ENCODE peak calls at places on chromosomes 12 and 14, in seven cellular contexts. F, K, O, R, Z, J and I are unnamed samples.

GRCh38 chr12:127998936-127999467 is 268.0 kb upstream of the TMEM132C start:
- DNase-seq in R (no peak), F (no peak), K (no peak), Z (no peak), J (no peak), O (no peak), I (peak)

GRCh38 chr12:108312885-108313203 is 26.3 kb downstream of the CMKLR1 start:
- DNase-seq in O (no peak), K (peak), J (no peak), Z (no peak), R (peak), F (no peak), I (no peak)

GRCh38 chr12:128690641-128691040 is 133.1 kb downstream of the SLC15A4 start:
- DNase-seq in K (no peak), O (no peak), Z (no peak), J (no peak), F (no peak), R (no peak), I (no peak)

GRCh38 chr12:87363497-87364084 is 665.6 kb downstream of the C12orf50 start:
- DNase-seq in Z (no peak), F (no peak), K (no peak), J (no peak), O (no peak), R (no peak), I (no peak)

GRCh38 chr14:95523051-95523817 is 6.8 kb upstream of the SYNE3 start:
- DNase-seq in K (no peak), Z (no peak), F (no peak), O (no peak), J (no peak), R (no peak), I (peak)

GRCh38 chr12:76679778-76680177 is 84.1 kb upstream of the ZDHHC17 start:
- DNase-seq in J (no peak), K (no peak), Z (no peak), O (no peak), R (no peak), F (no peak), I (peak)

GRCh38 chr14:90545966-90546751 is 149.3 kb downstream of the CALM1 start:
- DNase-seq in R (peak), Z (no peak), J (no peak), O (no peak), K (no peak), F (no peak), I (peak)

GRCh38 chr12:53061404-53062010 is 11.6 kb downstream of the TNS2 start:
- DNase-seq in Z (peak), R (peak), O (no peak), F (peak), K (peak), J (peak), I (no peak)

GRCh38 chr12:19945559-19946485 is 422.5 kb upstream of the PDE3A start:
- DNase-seq in F (no peak), K (no peak), R (no peak), Z (no peak), O (no peak), J (no peak), I (peak)

GRCh38 chr14:70027785-70028428 is 148.7 kb downstream of the SMOC1 start:
- DNase-seq in O (peak), Z (peak), R (peak), F (peak), K (peak), J (peak), I (peak)

GRCh38 chr12:100404769-100405407 is 48.0 kb downstream of the SLC17A8 start:
- DNase-seq in K (no peak), O (peak), Z (peak), R (no peak), J (no peak), F (no peak), I (peak)

GRCh38 chr14:23174266-23174665 is 9.2 kb downstream of the SLC7A8 start:
- DNase-seq in F (no peak), K (no peak), Z (no peak), R (no peak), O (no peak), J (no peak), I (peak)

GRCh38 chr12:121579981-121580868 is 598 bp downstream of the KDM2B start:
- DNase-seq in Z (peak), R (peak), F (peak), K (peak), J (peak), O (no peak), I (peak)

GRCh38 chr12:4553943-4554342 is 8.1 kb upstream of the DYRK4 start:
- DNase-seq in F (no peak), R (no peak), K (no peak), O (no peak), Z (no peak), J (no peak), I (no peak)

GRCh38 chr14:104683653-104684448 is 5.6 kb upstream of the INF2 start:
- DNase-seq in O (no peak), Z (no peak), K (no peak), R (peak), J (no peak), F (no peak), I (no peak)

GRCh38 chr12:12684375-12685106 is 11.4 kb downstream of the GPR19 start:
- DNase-seq in R (no peak), J (no peak), K (no peak), O (no peak), Z (peak), F (no peak), I (peak)

GRCh38 chr14:55707365-55707804 is 127.4 kb downstream of the KTN1 start:
- DNase-seq in R (no peak), O (no peak), K (no peak), Z (peak), F (no peak), J (no peak), I (peak)

GRCh38 chr14:50007123-50007903 is 109.1 kb downstream of the VCPKMT start:
- DNase-seq in F (peak), J (no peak), O (no peak), Z (no peak), R (no peak), K (no peak), I (no peak)

GRCh38 chr14:95200404-95200803 is 43.1 kb upstream of the DICER1 start:
- DNase-seq in J (no peak), R (no peak), F (no peak), O (no peak), K (no peak), Z (no peak), I (no peak)

GRCh38 chr12:124273630-124274029 is 21.3 kb upstream of the RFLNA start:
- DNase-seq in F (no peak), O (no peak), J (no peak), Z (no peak), R (no peak), K (no peak), I (peak)

GRCh38 chr14:44846232-44846824 is 115.4 kb downstream of the KLHL28 start:
- DNase-seq in O (peak), K (no peak), J (no peak), R (no peak), F (no peak), Z (peak), I (peak)
- H3K4me3 ChIP-seq in O (no peak), K (no peak), J (no peak), R (no peak), F (no peak), Z (no peak), I (no peak)

DNA sequence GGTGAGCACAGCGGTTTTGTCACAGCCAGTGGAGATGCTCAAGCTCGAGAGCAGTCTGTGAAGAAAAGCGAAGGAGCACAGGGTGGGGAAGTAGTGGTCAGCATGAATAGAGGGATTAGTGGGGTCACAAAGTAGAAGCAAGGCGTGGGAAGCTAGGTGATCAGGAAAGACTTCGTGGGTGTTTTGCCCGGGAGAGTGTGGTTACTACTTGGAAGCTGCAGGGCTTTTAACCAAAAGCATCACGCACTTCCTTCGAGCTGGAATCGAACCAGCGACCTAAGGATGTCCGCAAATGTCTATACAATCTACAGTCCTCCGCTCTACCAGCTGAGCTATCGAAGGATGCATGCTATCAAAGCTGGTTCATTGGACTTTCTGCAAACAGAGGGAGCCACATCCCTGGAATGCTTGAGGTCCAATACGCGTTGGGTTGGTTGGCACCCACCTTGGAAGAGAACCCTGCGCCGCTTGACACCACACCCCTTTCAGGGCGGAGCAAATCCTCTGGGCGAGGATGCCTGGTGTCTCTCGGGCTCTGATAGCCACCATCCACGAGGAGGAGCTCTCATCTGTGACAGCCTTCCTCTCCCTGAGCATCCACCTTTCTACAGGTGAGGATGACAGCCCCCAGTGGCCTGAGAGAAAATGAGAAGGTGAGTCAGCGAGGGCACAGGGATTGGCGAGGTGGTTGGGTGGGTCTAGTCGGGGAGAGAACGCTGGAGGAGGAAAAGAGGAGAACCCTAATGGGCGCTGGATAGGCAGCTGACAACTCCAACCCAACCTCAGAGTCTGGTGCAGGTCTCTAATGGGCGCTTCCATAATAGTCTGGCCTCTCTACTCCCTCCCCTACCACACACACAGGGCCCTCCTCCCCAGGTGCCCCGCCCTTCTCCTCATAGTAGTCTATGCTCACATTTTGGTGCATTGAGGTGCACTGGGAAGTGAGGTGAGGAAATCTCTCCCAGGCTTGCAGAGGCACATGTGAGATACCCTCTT is 16.0 kb upstream of the OR6S1 start:
- DNase-seq in K (no peak), F (no peak), O (peak), J (no peak), Z (peak), R (no peak), I (no peak)
- TF ChIP-seq CTCF in K (no peak), F (no peak), O (peak), J (peak), Z (peak), R (no peak), I (no peak)

GRCh38 chr12:94457331-94457730 is 2.3 kb downstream of the CEP83 start:
- DNase-seq in J (no peak), K (no peak), O (no peak), R (no peak), F (no peak), Z (no peak), I (no peak)
- H3K4me3 ChIP-seq in J (no peak), K (no peak), O (no peak), R (no peak), F (no peak), Z (no peak), I (no peak)

GRCh38 chr12:110785240-110785639 is 42.5 kb upstream of the PPP1CC start:
- DNase-seq in K (no peak), J (no peak), F (no peak), R (no peak), Z (no peak), O (no peak), I (no peak)
- TF ChIP-seq CTCF in K (no peak), J (no peak), F (no peak), R (no peak), Z (no peak), O (no peak), I (no peak)

GRCh38 chr12:66191547-66192126 is 2.6 kb downstream of the IRAK3 start:
- DNase-seq in O (no peak), J (no peak), K (no peak), Z (no peak), F (no peak), R (no peak), I (no peak)

GRCh38 chr12:66187822-66188221 is 1.2 kb upstream of the IRAK3 start:
- DNase-seq in F (no peak), O (no peak), Z (no peak), K (no peak), R (no peak), J (no peak), I (no peak)

GRCh38 chr12:66190519-66191406 is 1.7 kb downstream of the IRAK3 start:
- DNase-seq in K (no peak), J (no peak), F (no peak), R (no peak), Z (no peak), O (no peak), I (peak)

GRCh38 chr12:66188584-66189475 is at the start of gene IRAK3:
- DNase-seq in F (peak), K (peak), Z (peak), R (peak), J (peak), O (no peak), I (peak)

DNA sequence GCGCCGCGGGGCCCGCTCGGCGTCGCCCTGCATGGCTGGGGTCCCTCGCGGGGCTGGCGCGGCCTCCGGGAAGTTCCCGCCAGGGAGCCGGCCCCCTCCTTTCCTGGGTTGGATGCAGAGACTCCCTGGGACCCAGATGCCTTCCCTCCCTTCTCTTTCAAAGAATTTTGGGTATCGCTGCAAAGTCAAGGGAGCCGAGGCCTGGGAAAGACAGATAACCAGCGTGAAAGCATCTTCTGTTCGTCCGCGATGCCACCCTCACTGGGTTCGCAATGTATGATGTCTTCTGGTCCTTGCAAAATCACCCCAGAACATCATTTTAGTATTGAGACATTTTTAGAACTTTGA is 436 bp downstream of the IRAK3 start:
- DNase-seq in J (no peak), O (no peak), K (no peak), F (no peak), Z (no peak), R (peak), I (peak)
- H3K4me3 ChIP-seq in J (peak), O (peak), K (peak), F (peak), Z (peak), R (peak), I (peak)

GRCh38 chr12:88577537-88577936 is 2.7 kb downstream of the KITLG start:
- DNase-seq in Z (no peak), J (no peak), O (no peak), R (no peak), K (no peak), F (no peak), I (no peak)
- TF ChIP-seq CTCF in Z (no peak), J (no peak), O (no peak), R (no peak), K (no peak), F (no peak), I (peak)

GRCh38 chr14:77105554-77105953 is 7.5 kb downstream of the CIPC start:
- DNase-seq in F (no peak), J (no peak), R (no peak), K (no peak), Z (no peak), O (no peak), I (no peak)

GRCh38 chr14:77104393-77104792 is 6.3 kb downstream of the CIPC start:
- DNase-seq in J (no peak), R (no peak), Z (no peak), K (no peak), O (no peak), F (no peak), I (no peak)

GRCh38 chr14:77103954-77104353 is 5.9 kb downstream of the CIPC start:
- DNase-seq in K (no peak), R (no peak), F (no peak), J (no peak), Z (no peak), O (no peak), I (no peak)

GRCh38 chr14:77106666-77107065 is 8.6 kb downstream of the CIPC start:
- DNase-seq in O (no peak), K (no peak), Z (peak), R (no peak), F (no peak), J (no peak), I (no peak)

DNA sequence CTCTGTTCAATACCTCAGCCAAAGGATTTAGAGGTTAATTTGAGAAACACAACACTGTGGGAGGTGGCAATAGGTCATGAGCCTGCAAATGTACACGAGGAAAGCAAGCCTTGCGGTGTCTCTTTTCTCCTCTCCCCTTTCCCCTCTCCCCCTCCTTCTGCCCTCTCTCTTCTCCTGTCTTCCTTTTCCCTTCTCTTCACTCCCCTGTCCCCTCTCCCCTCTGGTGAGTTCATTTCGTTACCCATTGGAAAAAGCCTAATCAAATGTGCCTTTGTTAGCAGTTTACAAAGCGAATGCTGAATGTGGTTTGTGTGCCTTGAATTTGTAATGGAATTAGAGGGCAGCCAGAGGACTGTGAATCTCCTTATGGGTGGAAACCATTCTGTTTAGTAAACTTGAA is 7.1 kb downstream of the CIPC start:
- DNase-seq in K (no peak), F (no peak), R (no peak), Z (peak), J (no peak), O (no peak), I (no peak)
- H3K4me3 ChIP-seq in K (no peak), F (no peak), R (no peak), Z (peak), J (no peak), O (no peak), I (no peak)

DNA sequence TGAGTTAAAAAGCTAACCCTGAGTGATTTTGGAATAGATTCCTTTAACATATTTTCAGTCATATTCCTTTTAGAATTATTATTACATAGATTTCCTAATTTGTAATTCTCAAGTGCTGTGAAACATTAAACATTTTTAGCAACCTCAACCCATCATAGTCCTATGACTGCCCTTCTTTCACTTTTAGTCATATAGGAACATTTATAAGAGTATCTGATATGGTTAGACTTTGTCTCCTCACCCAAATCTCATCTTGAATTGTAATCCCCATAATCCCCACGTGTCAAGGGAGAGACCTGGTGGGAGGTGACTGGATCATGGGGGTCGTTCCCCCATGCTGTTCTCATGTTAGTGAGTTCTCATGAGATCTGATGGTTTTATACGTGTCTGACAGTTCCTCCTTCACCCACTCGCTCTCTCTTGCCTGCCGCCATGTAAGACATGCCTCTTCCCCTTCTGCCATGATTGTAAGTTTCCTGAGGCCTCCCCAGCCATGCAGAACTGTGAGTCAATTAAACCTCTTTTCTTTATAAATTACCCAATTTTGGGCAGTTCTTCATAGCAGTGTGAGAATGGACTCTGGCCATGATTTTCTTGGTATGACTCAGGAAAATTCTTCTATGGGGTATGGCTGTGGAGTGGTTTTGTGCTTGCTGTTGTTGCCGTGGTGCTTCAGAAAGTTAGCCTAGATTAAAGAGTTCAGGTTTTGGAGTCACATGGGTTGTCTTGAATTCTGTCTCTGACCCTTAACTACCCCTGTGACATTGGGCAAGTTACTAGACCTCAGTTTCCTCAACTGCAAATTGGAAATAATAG is 83.9 kb downstream of the FUT8 start:
- DNase-seq in Z (no peak), R (no peak), O (no peak), K (no peak), F (no peak), J (no peak), I (peak)
- TF ChIP-seq CTCF in Z (no peak), R (no peak), O (no peak), K (no peak), F (no peak), J (no peak), I (no peak)

DNA sequence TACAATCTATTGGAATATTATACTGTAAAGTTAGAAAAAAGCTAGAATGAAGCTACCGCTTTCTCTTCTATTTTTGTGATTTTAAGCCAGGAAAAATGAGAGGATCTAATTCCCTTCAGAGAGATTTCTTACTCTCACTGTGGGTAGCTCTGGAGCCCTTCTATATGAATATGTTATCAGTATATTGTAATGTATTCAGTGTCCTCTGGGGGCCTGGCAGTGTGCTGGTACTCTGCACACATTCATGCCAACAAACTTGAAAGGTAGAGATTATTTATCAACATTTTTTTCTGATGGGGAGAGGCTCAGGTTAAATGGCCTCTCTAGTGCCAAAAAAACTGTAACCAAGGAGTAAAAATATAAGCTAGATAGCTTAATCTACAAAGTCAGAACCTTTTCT is 292.8 kb downstream of the TTC6 start:
- DNase-seq in F (no peak), O (no peak), Z (no peak), K (no peak), J (no peak), R (no peak), I (no peak)
- H3K4me3 ChIP-seq in F (no peak), O (no peak), Z (no peak), K (no peak), J (no peak), R (no peak), I (no peak)

DNA sequence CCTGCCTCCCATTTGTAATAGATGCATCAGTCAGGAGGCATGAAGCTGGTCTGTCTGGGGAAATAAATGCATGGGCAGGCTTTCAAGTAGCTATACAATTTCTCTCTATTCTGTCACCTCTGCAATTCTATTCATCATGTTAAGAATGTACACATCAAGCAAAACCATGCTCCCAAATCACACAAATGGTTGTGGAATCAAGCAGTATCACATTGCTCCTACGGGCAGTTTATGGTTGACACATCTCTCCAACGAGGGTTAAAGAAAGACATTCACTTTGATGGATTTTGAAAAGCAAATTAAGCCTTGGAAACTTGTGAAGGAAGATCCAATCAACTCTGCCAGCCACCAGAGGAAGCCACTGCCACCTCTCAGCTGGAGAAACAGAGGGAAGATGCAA is 1277.4 kb upstream of the TMEM132C start:
- DNase-seq in J (no peak), F (no peak), Z (no peak), K (no peak), R (no peak), O (no peak), I (no peak)
- TF ChIP-seq CTCF in J (no peak), F (no peak), Z (no peak), K (no peak), R (no peak), O (no peak), I (no peak)